ENCODE peak calls at places on chromosomes 7 and 10, in six cellular contexts. One of them, this sample, is unnamed.

GRCh38 chr10:125820705-125821104 is 2.4 kb downstream of the UROS start:
- DNase-seq in A549: no peak
- DNase-seq in stomach: no peak
- DNase-seq in right atrium auricular region: no peak
- DNase-seq in pancreas: no peak
- DNase-seq in body of pancreas: no peak
- DNase-seq in this sample: no peak

GRCh38 chr10:31677198-31678138 is 251.2 kb downstream of the ARHGAP12 start:
- DNase-seq in right atrium auricular region: no peak
- DNase-seq in stomach: no peak
- DNase-seq in pancreas: no peak
- DNase-seq in body of pancreas: no peak
- DNase-seq in A549: no peak
- DNase-seq in this sample: no peak

GRCh38 chr7:155864991-155865690 is 52.9 kb upstream of the SHH start:
- DNase-seq in right atrium auricular region: no peak
- DNase-seq in stomach: peak; percentile 24
- DNase-seq in pancreas: no peak
- DNase-seq in A549: no peak
- DNase-seq in body of pancreas: no peak
- DNase-seq in this sample: no peak

GRCh38 chr7:50366311-50366710 is 61.8 kb downstream of the IKZF1 start:
- DNase-seq in stomach: no peak
- DNase-seq in body of pancreas: no peak
- DNase-seq in right atrium auricular region: no peak
- DNase-seq in A549: no peak
- DNase-seq in pancreas: no peak
- DNase-seq in this sample: no peak

GRCh38 chr7:82932516-82932915 is 230.2 kb downstream of the PCLO start:
- DNase-seq in A549: no peak
- DNase-seq in body of pancreas: no peak
- DNase-seq in stomach: no peak
- DNase-seq in pancreas: no peak
- DNase-seq in right atrium auricular region: no peak
- DNase-seq in this sample: no peak

GRCh38 chr7:71633571-71634008 is 501.6 kb downstream of the GALNT17 start:
- DNase-seq in right atrium auricular region: no peak
- DNase-seq in body of pancreas: no peak
- DNase-seq in pancreas: no peak
- DNase-seq in A549: peak; percentile 14
- DNase-seq in stomach: no peak
- DNase-seq in this sample: peak; percentile 86

GRCh38 chr10:51707392-51707791 is 8.0 kb upstream of the CSTF2T start:
- DNase-seq in body of pancreas: no peak
- DNase-seq in right atrium auricular region: no peak
- DNase-seq in pancreas: no peak
- DNase-seq in stomach: no peak
- DNase-seq in A549: no peak
- DNase-seq in this sample: no peak

GRCh38 chr10:91006752-91007346 is 86.0 kb upstream of the ANKRD1 start:
- DNase-seq in right atrium auricular region: no peak
- DNase-seq in stomach: no peak
- DNase-seq in pancreas: no peak
- DNase-seq in A549: no peak
- DNase-seq in body of pancreas: no peak
- DNase-seq in this sample: no peak

GRCh38 chr10:103877861-103878260 is 22.5 kb upstream of the SH3PXD2A start:
- DNase-seq in stomach: no peak
- DNase-seq in pancreas: no peak
- DNase-seq in A549: no peak
- DNase-seq in body of pancreas: no peak
- DNase-seq in right atrium auricular region: no peak
- DNase-seq in this sample: no peak

GRCh38 chr7:155652156-155653124 is 8.0 kb downstream of the RBM33 start:
- DNase-seq in A549: no peak
- DNase-seq in body of pancreas: no peak
- DNase-seq in stomach: no peak
- DNase-seq in pancreas: no peak
- DNase-seq in right atrium auricular region: no peak
- DNase-seq in this sample: no peak

GRCh38 chr10:89522463-89522862 is 12.9 kb downstream of the SLC16A12 start:
- DNase-seq in A549: no peak
- DNase-seq in pancreas: no peak
- DNase-seq in stomach: no peak
- DNase-seq in right atrium auricular region: no peak
- DNase-seq in body of pancreas: no peak
- DNase-seq in this sample: no peak

GRCh38 chr10:38054361-38054797 is 39.8 kb upstream of the ZNF37A start:
- DNase-seq in body of pancreas: no peak
- DNase-seq in right atrium auricular region: no peak
- DNase-seq in stomach: no peak
- DNase-seq in A549: no peak
- DNase-seq in pancreas: no peak
- DNase-seq in this sample: no peak

GRCh38 chr7:157273208-157274202 is 63.3 kb upstream of the DNAJB6 start:
- DNase-seq in body of pancreas: peak; percentile 73
- DNase-seq in pancreas: peak; percentile 76
- DNase-seq in stomach: peak; percentile 73
- DNase-seq in right atrium auricular region: no peak
- DNase-seq in A549: peak; percentile 95
- DNase-seq in this sample: peak; percentile 80

GRCh38 chr7:140902305-140902953 is 22.3 kb downstream of the BRAF start:
- DNase-seq in stomach: no peak
- DNase-seq in body of pancreas: no peak
- DNase-seq in pancreas: no peak
- DNase-seq in right atrium auricular region: no peak
- DNase-seq in A549: no peak
- DNase-seq in this sample: no peak

GRCh38 chr7:67551027-67551426 is 554.4 kb downstream of the TYW1 start:
- DNase-seq in right atrium auricular region: no peak
- DNase-seq in body of pancreas: no peak
- DNase-seq in A549: no peak
- DNase-seq in stomach: no peak
- DNase-seq in pancreas: no peak
- DNase-seq in this sample: no peak

GRCh38 chr10:43905502-43906236 is 257.0 kb upstream of the ZNF32 start:
- DNase-seq in A549: no peak
- DNase-seq in body of pancreas: no peak
- DNase-seq in stomach: no peak
- DNase-seq in pancreas: no peak
- DNase-seq in right atrium auricular region: peak; percentile 73
- DNase-seq in this sample: no peak

GRCh38 chr7:27139335-27140107 is 4.0 kb downstream of the HOXA5 start:
- DNase-seq in right atrium auricular region: no peak
- DNase-seq in A549: no peak
- DNase-seq in pancreas: no peak
- DNase-seq in stomach: no peak
- DNase-seq in body of pancreas: no peak
- DNase-seq in this sample: no peak

GRCh38 chr7:100033526-100033925 is 16.0 kb upstream of the ZSCAN21 start:
- DNase-seq in A549: no peak
- DNase-seq in body of pancreas: no peak
- DNase-seq in pancreas: no peak
- DNase-seq in right atrium auricular region: no peak
- DNase-seq in stomach: no peak
- DNase-seq in this sample: no peak

GRCh38 chr7:46932656-46933424 is 649.1 kb downstream of the TNS3 start:
- DNase-seq in pancreas: no peak
- DNase-seq in body of pancreas: no peak
- DNase-seq in A549: no peak
- DNase-seq in right atrium auricular region: peak; percentile 69
- DNase-seq in stomach: no peak
- DNase-seq in this sample: no peak

GRCh38 chr7:19470031-19470430 is 238.8 kb downstream of the POLR1F start:
- DNase-seq in pancreas: no peak
- DNase-seq in body of pancreas: no peak
- DNase-seq in right atrium auricular region: no peak
- DNase-seq in stomach: no peak
- DNase-seq in A549: no peak
- DNase-seq in this sample: no peak

GRCh38 chr7:94971051-94971867 is 63.9 kb downstream of the PPP1R9A start:
- DNase-seq in stomach: no peak
- DNase-seq in right atrium auricular region: no peak
- DNase-seq in A549: no peak
- DNase-seq in pancreas: no peak
- DNase-seq in body of pancreas: no peak
- DNase-seq in this sample: no peak

GRCh38 chr7:83427929-83428328 is 221.0 kb downstream of the SEMA3E start:
- DNase-seq in body of pancreas: no peak
- DNase-seq in pancreas: no peak
- DNase-seq in right atrium auricular region: no peak
- DNase-seq in A549: no peak
- DNase-seq in stomach: no peak
- DNase-seq in this sample: no peak

GRCh38 chr7:47405286-47405904 is 176.5 kb downstream of the TNS3 start:
- DNase-seq in right atrium auricular region: no peak
- DNase-seq in body of pancreas: no peak
- DNase-seq in stomach: no peak
- DNase-seq in pancreas: no peak
- DNase-seq in A549: no peak
- DNase-seq in this sample: no peak

GRCh38 chr7:927031-927671 is 27.3 kb downstream of the ADAP1 start:
- DNase-seq in body of pancreas: peak; percentile 7
- DNase-seq in right atrium auricular region: no peak
- DNase-seq in pancreas: peak; percentile 13
- DNase-seq in stomach: peak; percentile 16
- DNase-seq in A549: no peak
- DNase-seq in this sample: no peak

GRCh38 chr10:132679640-132680039 is 106.3 kb downstream of the NKX6-2 start:
- DNase-seq in pancreas: no peak
- DNase-seq in A549: no peak
- DNase-seq in body of pancreas: no peak
- DNase-seq in stomach: no peak
- DNase-seq in right atrium auricular region: no peak
- DNase-seq in this sample: no peak

GRCh38 chr7:78020874-78021249 is 222.3 kb downstream of the PHTF2 start:
- DNase-seq in body of pancreas: no peak
- DNase-seq in pancreas: no peak
- DNase-seq in A549: no peak
- DNase-seq in stomach: no peak
- DNase-seq in right atrium auricular region: no peak
- DNase-seq in this sample: peak; percentile 3

DNA sequence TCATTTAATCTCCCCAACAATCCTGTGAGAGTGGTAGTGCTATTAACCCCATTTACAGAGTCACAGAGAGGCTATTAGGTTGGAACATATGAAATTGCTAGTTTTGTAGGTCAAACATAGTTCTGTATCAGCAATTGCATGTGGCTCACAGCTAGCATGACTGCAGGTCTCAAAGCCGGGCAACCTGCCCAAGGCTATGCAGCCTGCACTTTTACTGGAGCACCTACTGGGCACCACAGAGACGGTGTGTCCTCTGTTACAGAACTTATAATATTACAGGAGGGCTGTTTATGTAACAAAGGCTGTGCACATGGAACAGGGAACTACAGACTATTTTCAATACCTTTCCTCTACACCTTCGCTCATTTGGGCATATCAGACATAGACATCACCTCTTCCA is 355.8 kb downstream of the RPS24 start:
- DNase-seq in body of pancreas: peak; percentile 49
- DNase-seq in pancreas: peak; percentile 63
- DNase-seq in stomach: no peak
- DNase-seq in A549: no peak
- DNase-seq in right atrium auricular region: no peak
- DNase-seq in this sample: no peak
- H3K27ac ChIP-seq in body of pancreas: no peak overlapping the region
- H3K27ac ChIP-seq in pancreas: no peak overlapping the region
- H3K27ac ChIP-seq in stomach: no peak overlapping the region
- H3K27ac ChIP-seq in A549: no peak overlapping the region
- H3K27ac ChIP-seq in right atrium auricular region: no peak overlapping the region
- H3K27ac ChIP-seq in this sample: no peak overlapping the region

GRCh38 chr7:117124585-117125220 is 171.4 kb downstream of the ST7 start:
- DNase-seq in right atrium auricular region: peak; percentile 88
- DNase-seq in stomach: peak; percentile 89
- DNase-seq in pancreas: peak; percentile 84
- DNase-seq in A549: no peak
- DNase-seq in body of pancreas: peak; percentile 86
- DNase-seq in this sample: peak; percentile 88
- H3K27ac ChIP-seq in right atrium auricular region: no peak overlapping the region
- H3K27ac ChIP-seq in stomach: no peak overlapping the region
- H3K27ac ChIP-seq in pancreas: no peak overlapping the region
- H3K27ac ChIP-seq in A549: no peak overlapping the region
- H3K27ac ChIP-seq in body of pancreas: peak overlapping the region; percentile 57
- H3K27ac ChIP-seq in this sample: peak overlapping the region; percentile 67

GRCh38 chr7:55120074-55120473 is 101.3 kb downstream of the EGFR start:
- DNase-seq in pancreas: no peak
- DNase-seq in stomach: no peak
- DNase-seq in right atrium auricular region: no peak
- DNase-seq in A549: no peak
- DNase-seq in body of pancreas: no peak
- DNase-seq in this sample: no peak

GRCh38 chr7:55120501-55121198 is 101.8 kb downstream of the EGFR start:
- DNase-seq in body of pancreas: peak; percentile 26
- DNase-seq in A549: no peak
- DNase-seq in stomach: no peak
- DNase-seq in right atrium auricular region: no peak
- DNase-seq in pancreas: no peak
- DNase-seq in this sample: peak; percentile 88

GRCh38 chr7:55119571-55119970 is 100.8 kb downstream of the EGFR start:
- DNase-seq in right atrium auricular region: no peak
- DNase-seq in A549: no peak
- DNase-seq in stomach: no peak
- DNase-seq in pancreas: no peak
- DNase-seq in body of pancreas: no peak
- DNase-seq in this sample: no peak

GRCh38 chr7:55122263-55122662 is 103.4 kb downstream of the EGFR start:
- DNase-seq in stomach: no peak
- DNase-seq in body of pancreas: no peak
- DNase-seq in pancreas: no peak
- DNase-seq in A549: no peak
- DNase-seq in right atrium auricular region: no peak
- DNase-seq in this sample: no peak

GRCh38 chr7:55121249-55121648 is 102.4 kb downstream of the EGFR start:
- DNase-seq in right atrium auricular region: no peak
- DNase-seq in body of pancreas: no peak
- DNase-seq in A549: no peak
- DNase-seq in stomach: no peak
- DNase-seq in pancreas: no peak
- DNase-seq in this sample: no peak
- H3K27ac ChIP-seq in right atrium auricular region: peak overlapping the region; percentile 92
- H3K27ac ChIP-seq in body of pancreas: peak overlapping the region; percentile 77
- H3K27ac ChIP-seq in A549: no peak overlapping the region
- H3K27ac ChIP-seq in stomach: peak overlapping the region; percentile 70
- H3K27ac ChIP-seq in pancreas: peak overlapping the region; percentile 72
- H3K27ac ChIP-seq in this sample: no peak overlapping the region

GRCh38 chr10:44989621-44990301 is 11.0 kb upstream of the ZNF22 start:
- DNase-seq in stomach: no peak
- DNase-seq in A549: no peak
- DNase-seq in pancreas: peak; percentile 57
- DNase-seq in right atrium auricular region: peak; percentile 58
- DNase-seq in body of pancreas: no peak
- DNase-seq in this sample: no peak
- H3K27ac ChIP-seq in stomach: peak overlapping the region; percentile 44
- H3K27ac ChIP-seq in A549: no peak overlapping the region
- H3K27ac ChIP-seq in pancreas: peak overlapping the region; percentile 77
- H3K27ac ChIP-seq in right atrium auricular region: peak overlapping the region; percentile 32
- H3K27ac ChIP-seq in body of pancreas: peak overlapping the region; percentile 79
- H3K27ac ChIP-seq in this sample: peak overlapping the region; percentile 31

This sample was measured in cardiac muscle cell.